ENCODE peak calls at places on chromosomes 2 and 18, in six cellular contexts. One of them, this sample, is unnamed.

GRCh38 chr2:239951117-239951734 is 73.9 kb downstream of the NDUFA10 start:
- DNase-seq in H9: no peak
- DNase-seq in IMR-90: no peak
- DNase-seq in GM06990: no peak
- DNase-seq in stomach: no peak
- DNase-seq in AG09309: no peak
- DNase-seq in this sample: no peak

GRCh38 chr2:48377646-48378045 is 152.3 kb upstream of the STON1 start:
- DNase-seq in H9: no peak
- DNase-seq in IMR-90: no peak
- DNase-seq in GM06990: no peak
- DNase-seq in stomach: no peak
- DNase-seq in AG09309: no peak
- DNase-seq in this sample: no peak

GRCh38 chr18:26813043-26813442 is 52.5 kb downstream of the AQP4 start:
- DNase-seq in H9: peak; percentile 57
- DNase-seq in IMR-90: no peak
- DNase-seq in GM06990: peak; percentile 16
- DNase-seq in stomach: peak; percentile 37
- DNase-seq in AG09309: no peak
- DNase-seq in this sample: peak; percentile 12

GRCh38 chr2:157986761-157987160 is 110.6 kb upstream of the ACVR1 start:
- DNase-seq in H9: no peak
- DNase-seq in IMR-90: no peak
- DNase-seq in GM06990: no peak
- DNase-seq in stomach: no peak
- DNase-seq in AG09309: no peak
- DNase-seq in this sample: no peak

GRCh38 chr18:63131106-63131943 is 188.2 kb downstream of the BCL2 start:
- DNase-seq in H9: peak; percentile 43
- DNase-seq in IMR-90: peak; percentile 59
- DNase-seq in GM06990: no peak
- DNase-seq in stomach: no peak
- DNase-seq in AG09309: peak; percentile 24
- DNase-seq in this sample: no peak

GRCh38 chr2:173773076-173773475 is 192.1 kb downstream of the SP3 start:
- DNase-seq in H9: no peak
- DNase-seq in IMR-90: no peak
- DNase-seq in GM06990: no peak
- DNase-seq in stomach: no peak
- DNase-seq in AG09309: no peak
- DNase-seq in this sample: no peak

GRCh38 chr18:63579643-63580042 is 7.5 kb upstream of the SERPINB13 start:
- DNase-seq in H9: no peak
- DNase-seq in IMR-90: no peak
- DNase-seq in GM06990: no peak
- DNase-seq in stomach: no peak
- DNase-seq in AG09309: no peak
- DNase-seq in this sample: no peak

GRCh38 chr18:45566025-45566740 is 49.1 kb upstream of the SLC14A2 start:
- DNase-seq in H9: no peak
- DNase-seq in IMR-90: peak; percentile 87
- DNase-seq in GM06990: no peak
- DNase-seq in stomach: no peak
- DNase-seq in AG09309: peak; percentile 98
- DNase-seq in this sample: no peak

GRCh38 chr2:158486150-158486969 is 29.6 kb downstream of the PKP4 start:
- DNase-seq in H9: no peak
- DNase-seq in IMR-90: peak; percentile 5
- DNase-seq in GM06990: no peak
- DNase-seq in stomach: no peak
- DNase-seq in AG09309: no peak
- DNase-seq in this sample: no peak

GRCh38 chr18:34837769-34838194 is 127.7 kb downstream of the DTNA start:
- DNase-seq in H9: no peak
- DNase-seq in IMR-90: peak; percentile 12
- DNase-seq in GM06990: no peak
- DNase-seq in stomach: no peak
- DNase-seq in AG09309: no peak
- DNase-seq in this sample: no peak

GRCh38 chr2:217740178-217740577 is 262.6 kb downstream of the TNS1 start:
- DNase-seq in H9: no peak
- DNase-seq in IMR-90: peak; percentile 45
- DNase-seq in GM06990: no peak
- DNase-seq in stomach: no peak
- DNase-seq in AG09309: no peak
- DNase-seq in this sample: no peak

GRCh38 chr2:19474128-19474527 is 115.7 kb upstream of the OSR1 start:
- DNase-seq in H9: no peak
- DNase-seq in IMR-90: peak; percentile 0
- DNase-seq in GM06990: peak; percentile 40
- DNase-seq in stomach: no peak
- DNase-seq in AG09309: peak; percentile 65
- DNase-seq in this sample: peak; percentile 73

GRCh38 chr2:71226391-71226964 is 425 bp downstream of the PAIP2B start:
- DNase-seq in H9: peak; percentile 43
- DNase-seq in IMR-90: no peak
- DNase-seq in GM06990: peak; percentile 24
- DNase-seq in stomach: peak; percentile 63
- DNase-seq in AG09309: no peak
- DNase-seq in this sample: no peak

GRCh38 chr2:75493230-75493629 is 67.5 kb downstream of the EVA1A start:
- DNase-seq in H9: peak; percentile 27
- DNase-seq in IMR-90: no peak
- DNase-seq in GM06990: no peak
- DNase-seq in stomach: no peak
- DNase-seq in AG09309: no peak
- DNase-seq in this sample: no peak

GRCh38 chr2:46339676-46340459 is 42.7 kb downstream of the EPAS1 start:
- DNase-seq in H9: no peak
- DNase-seq in IMR-90: peak; percentile 73
- DNase-seq in GM06990: no peak
- DNase-seq in stomach: peak; percentile 28
- DNase-seq in AG09309: no peak
- DNase-seq in this sample: no peak

GRCh38 chr2:86541282-86541681 is 22.0 kb downstream of the CHMP3 start:
- DNase-seq in H9: no peak
- DNase-seq in IMR-90: no peak
- DNase-seq in GM06990: no peak
- DNase-seq in stomach: no peak
- DNase-seq in AG09309: no peak
- DNase-seq in this sample: no peak

GRCh38 chr18:54957987-54958386 is 1.3 kb downstream of the CCDC68 start:
- DNase-seq in H9: no peak
- DNase-seq in IMR-90: peak; percentile 27
- DNase-seq in GM06990: no peak
- DNase-seq in stomach: no peak
- DNase-seq in AG09309: no peak
- DNase-seq in this sample: no peak

GRCh38 chr2:61943251-61943650 is 37.8 kb downstream of the COMMD1 start:
- DNase-seq in H9: no peak
- DNase-seq in IMR-90: peak; percentile 48
- DNase-seq in GM06990: no peak
- DNase-seq in stomach: no peak
- DNase-seq in AG09309: no peak
- DNase-seq in this sample: peak; percentile 7

GRCh38 chr18:8980496-8981402 is 121.8 kb upstream of the NDUFV2 start:
- DNase-seq in H9: no peak
- DNase-seq in IMR-90: no peak
- DNase-seq in GM06990: no peak
- DNase-seq in stomach: no peak
- DNase-seq in AG09309: no peak
- DNase-seq in this sample: no peak

GRCh38 chr18:3230401-3231334 is 10.9 kb upstream of the MYOM1 start:
- DNase-seq in H9: peak; percentile 64
- DNase-seq in IMR-90: peak; percentile 31
- DNase-seq in GM06990: no peak
- DNase-seq in stomach: no peak
- DNase-seq in AG09309: no peak
- DNase-seq in this sample: no peak

DNA sequence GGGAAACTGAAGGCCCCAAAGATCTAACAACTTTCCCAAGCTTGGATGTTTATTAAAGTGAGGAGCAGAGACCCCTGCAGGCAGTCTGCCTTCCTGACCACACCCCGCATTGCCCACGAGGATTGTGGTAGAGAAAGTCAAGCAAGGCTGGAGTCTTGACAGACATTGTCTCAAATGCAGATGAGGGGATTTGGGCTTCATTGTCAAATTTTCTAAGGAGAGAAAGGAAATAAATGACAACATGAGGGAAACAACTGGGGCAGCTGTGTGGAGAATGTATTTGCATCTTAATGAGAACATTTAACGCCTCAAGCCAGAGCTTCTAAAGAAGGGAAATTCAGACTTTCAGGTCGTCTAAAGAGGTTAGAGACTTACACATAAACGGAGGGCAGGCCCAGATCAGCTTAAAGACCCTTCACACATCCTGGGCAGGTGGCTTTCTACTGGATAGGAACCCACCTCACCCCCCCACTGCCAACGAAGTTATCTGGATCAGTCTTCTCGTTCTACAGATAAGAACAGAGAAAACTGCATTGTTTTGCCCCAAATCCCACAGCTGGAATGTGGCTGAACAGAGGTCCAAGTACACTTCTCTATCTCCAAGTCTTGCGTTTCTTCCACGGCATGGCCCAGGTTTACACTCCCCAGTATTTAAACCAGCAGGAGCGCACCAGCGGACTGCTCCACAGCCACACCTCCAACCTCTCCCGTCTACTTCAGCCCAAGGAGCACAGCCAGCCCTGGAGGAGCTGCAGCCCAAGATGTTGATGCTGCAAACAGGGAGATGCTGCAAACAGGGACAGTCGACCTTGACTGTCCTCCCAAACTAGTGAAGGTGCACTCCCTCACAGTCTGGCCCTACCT is 16.2 kb upstream of the SCG2 start:
- DNase-seq in H9: peak; percentile 90
- DNase-seq in IMR-90: no peak
- DNase-seq in GM06990: no peak
- DNase-seq in stomach: no peak
- DNase-seq in AG09309: no peak
- DNase-seq in this sample: no peak
- TF ChIP-seq CTCF in H9: peak; percentile 64
- TF ChIP-seq CTCF in IMR-90: no peak
- TF ChIP-seq CTCF in GM06990: no peak
- TF ChIP-seq CTCF in stomach: no peak
- TF ChIP-seq CTCF in AG09309: no peak
- TF ChIP-seq CTCF in this sample: no peak

DNA sequence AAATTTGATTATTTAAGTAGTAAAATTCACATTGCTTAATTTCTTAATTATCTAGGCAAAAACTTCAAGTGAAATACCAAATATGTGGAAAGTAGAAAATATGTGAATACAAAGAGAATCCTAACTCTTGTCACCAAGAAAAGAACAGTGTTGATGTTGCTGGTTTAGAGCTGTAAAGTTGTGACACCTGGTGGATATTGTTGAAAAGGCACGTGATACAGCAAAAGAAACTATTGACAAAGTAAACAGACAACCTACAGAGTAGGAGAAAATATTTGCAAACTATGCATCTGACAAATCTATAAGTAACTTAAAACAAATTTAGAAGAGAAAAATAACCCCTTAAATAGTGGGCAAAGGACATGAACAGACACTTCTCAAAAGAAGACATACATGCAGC is 25.6 kb upstream of the ZC3H15 start:
- DNase-seq in H9: no peak
- DNase-seq in IMR-90: peak; percentile 32
- DNase-seq in GM06990: no peak
- DNase-seq in stomach: no peak
- DNase-seq in AG09309: no peak
- DNase-seq in this sample: no peak
- TF ChIP-seq CTCF in H9: peak; percentile 69
- TF ChIP-seq CTCF in IMR-90: peak; percentile 41
- TF ChIP-seq CTCF in GM06990: peak; percentile 49
- TF ChIP-seq CTCF in stomach: no peak
- TF ChIP-seq CTCF in AG09309: peak; percentile 25
- TF ChIP-seq CTCF in this sample: peak; percentile 48

DNA sequence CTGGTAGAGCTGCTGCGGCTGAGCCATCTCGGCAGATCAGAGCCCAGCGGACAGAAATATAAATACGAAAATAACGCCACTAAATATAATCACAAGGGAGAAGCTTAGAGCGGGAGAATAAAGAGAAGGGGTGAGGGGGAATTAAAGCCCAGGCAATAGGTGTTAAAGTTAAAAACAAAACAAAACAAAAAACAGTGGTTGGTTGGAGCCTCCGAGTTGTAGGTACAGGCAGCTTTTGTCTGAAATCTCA is 1.3 kb upstream of the MEIS1 start:
- DNase-seq in H9: no peak
- DNase-seq in IMR-90: no peak
- DNase-seq in GM06990: no peak
- DNase-seq in stomach: no peak
- DNase-seq in AG09309: no peak
- DNase-seq in this sample: no peak
- TF ChIP-seq CTCF in H9: no peak
- TF ChIP-seq CTCF in IMR-90: no peak
- TF ChIP-seq CTCF in GM06990: no peak
- TF ChIP-seq CTCF in stomach: no peak
- TF ChIP-seq CTCF in AG09309: no peak
- TF ChIP-seq CTCF in this sample: no peak

GRCh38 chr18:13680612-13681011 is 45.7 kb downstream of the FAM210A start:
- DNase-seq in H9: peak; percentile 61
- DNase-seq in IMR-90: no peak
- DNase-seq in GM06990: no peak
- DNase-seq in stomach: no peak
- DNase-seq in AG09309: no peak
- DNase-seq in this sample: no peak
- TF ChIP-seq CTCF in H9: peak; percentile 81
- TF ChIP-seq CTCF in IMR-90: peak; percentile 28
- TF ChIP-seq CTCF in GM06990: peak; percentile 41
- TF ChIP-seq CTCF in stomach: no peak
- TF ChIP-seq CTCF in AG09309: peak; percentile 44
- TF ChIP-seq CTCF in this sample: peak; percentile 38

GRCh38 chr2:205858781-205859478 is 176.6 kb downstream of the NRP2 start:
- DNase-seq in H9: no peak
- DNase-seq in IMR-90: peak; percentile 11
- DNase-seq in GM06990: peak; percentile 14
- DNase-seq in stomach: peak; percentile 40
- DNase-seq in AG09309: no peak
- DNase-seq in this sample: no peak
- TF ChIP-seq CTCF in H9: no peak
- TF ChIP-seq CTCF in IMR-90: no peak
- TF ChIP-seq CTCF in GM06990: peak; percentile 19
- TF ChIP-seq CTCF in stomach: no peak
- TF ChIP-seq CTCF in AG09309: no peak
- TF ChIP-seq CTCF in this sample: no peak